ENCODE peak calls at places on chromosomes 12 and 14, in eight cellular contexts. R is AG09319, S is right atrium auricular region, Y is coronary artery, U is D721Med, D is fibroblast of lung, A is NB4, M is AG04449. L is an unnamed sample.

GRCh38 chr12:15001733-15002471 is 29.1 kb downstream of the PDE6H start:
- DNase-seq in A (no peak), Y (no peak), S (peak), D (peak), U (no peak), M (no peak), R (no peak), L (no peak)

GRCh38 chr14:94366146-94366887 is 22.1 kb downstream of the SERPINA1 start:
- DNase-seq in R (no peak), D (no peak), U (no peak), S (no peak), Y (peak), M (no peak), A (peak), L (no peak)

GRCh38 chr12:54239568-54239967 is 40.4 kb downstream of the CBX5 start:
- DNase-seq in D (no peak), S (no peak), M (no peak), R (no peak), A (no peak), U (peak), Y (no peak), L (no peak)

GRCh38 chr12:44703311-44703910 is 172.7 kb downstream of the NELL2 start:
- DNase-seq in Y (no peak), R (no peak), M (no peak), S (no peak), D (no peak), A (no peak), U (no peak), L (no peak)

GRCh38 chr14:69483765-69484443 is 624 bp upstream of the PLEKHD1 start:
- DNase-seq in Y (no peak), M (no peak), R (no peak), S (no peak), U (no peak), A (no peak), D (peak), L (peak)

GRCh38 chr14:102375126-102375525 is 12.4 kb downstream of the TECPR2 start:
- DNase-seq in U (no peak), Y (no peak), S (no peak), M (no peak), D (no peak), A (peak), R (no peak), L (no peak)

GRCh38 chr12:53102883-53103807 is at the start of gene SOAT2:
- DNase-seq in M (no peak), S (no peak), R (no peak), A (no peak), D (no peak), Y (no peak), U (peak), L (peak)

GRCh38 chr12:66942741-66943465 is 264.0 kb upstream of the GRIP1 start:
- DNase-seq in Y (no peak), D (no peak), M (no peak), A (no peak), S (no peak), U (no peak), R (no peak), L (no peak)

GRCh38 chr12:111597731-111598636 is 1.1 kb downstream of the ATXN2 start:
- DNase-seq in M (no peak), S (no peak), D (peak), R (no peak), Y (peak), A (peak), U (no peak), L (peak)

GRCh38 chr12:5524116-5524768 is 92.3 kb downstream of the NTF3 start:
- DNase-seq in A (no peak), R (no peak), D (no peak), S (peak), U (no peak), M (no peak), Y (no peak), L (no peak)

GRCh38 chr12:4353785-4354208 is 25.7 kb downstream of the FGF23 start:
- DNase-seq in R (no peak), A (peak), M (no peak), S (no peak), U (no peak), Y (no peak), D (peak), L (no peak)

GRCh38 chr12:125198647-125199046 is 133.4 kb downstream of the AACS start:
- DNase-seq in Y (no peak), D (no peak), A (no peak), U (no peak), S (no peak), M (no peak), R (no peak), L (no peak)

GRCh38 chr14:65462411-65462810 is 49.9 kb downstream of the FUT8 start:
- DNase-seq in R (no peak), U (no peak), D (peak), S (no peak), A (peak), M (peak), Y (no peak), L (peak)

GRCh38 chr14:81018714-81019512 is 63.5 kb downstream of the TSHR start:
- DNase-seq in R (no peak), D (no peak), Y (no peak), S (no peak), U (no peak), M (no peak), A (no peak), L (no peak)

GRCh38 chr12:81257952-81258551 is 180.2 kb downstream of the ACSS3 start:
- DNase-seq in R (peak), D (peak), U (no peak), A (peak), S (no peak), M (no peak), Y (no peak), L (no peak)

GRCh38 chr12:24760162-24760561 is 188.7 kb downstream of the BCAT1 start:
- DNase-seq in M (no peak), D (no peak), S (no peak), Y (no peak), A (no peak), R (no peak), U (no peak), L (no peak)

GRCh38 chr12:20264608-20265114 is 103.7 kb upstream of the PDE3A start:
- DNase-seq in A (no peak), R (no peak), Y (no peak), S (no peak), M (peak), D (no peak), U (no peak), L (no peak)

GRCh38 chr14:89283327-89284060 is 133.5 kb downstream of the FOXN3 start:
- DNase-seq in D (no peak), Y (peak), U (no peak), M (no peak), A (no peak), S (no peak), R (no peak), L (no peak)

GRCh38 chr12:132686831-132687210 is 321 bp downstream of the POLE start:
- DNase-seq in R (no peak), U (no peak), M (no peak), A (peak), D (no peak), S (no peak), Y (no peak), L (no peak)

GRCh38 chr12:118417942-118418341 is 41.6 kb downstream of the SUDS3 start:
- DNase-seq in S (no peak), R (no peak), A (no peak), M (no peak), U (no peak), Y (no peak), D (no peak), L (no peak)

GRCh38 chr12:112928978-112929377 is 9.3 kb upstream of the OAS3 start:
- DNase-seq in A (no peak), Y (no peak), D (no peak), M (no peak), S (no peak), R (no peak), U (no peak), L (no peak)

GRCh38 chr12:59698599-59698998 is 102.8 kb downstream of the SLC16A7 start:
- DNase-seq in R (peak), S (no peak), D (peak), A (peak), M (peak), U (no peak), Y (no peak), L (no peak)

GRCh38 chr14:37091651-37092050 is 80.8 kb downstream of the SLC25A21 start:
- DNase-seq in Y (no peak), U (no peak), M (no peak), A (no peak), S (no peak), D (no peak), R (no peak), L (no peak)

GRCh38 chr14:96839251-96839650 is 42.1 kb downstream of the VRK1 start:
- DNase-seq in U (no peak), A (no peak), S (no peak), M (no peak), D (no peak), Y (no peak), R (no peak), L (no peak)

DNA sequence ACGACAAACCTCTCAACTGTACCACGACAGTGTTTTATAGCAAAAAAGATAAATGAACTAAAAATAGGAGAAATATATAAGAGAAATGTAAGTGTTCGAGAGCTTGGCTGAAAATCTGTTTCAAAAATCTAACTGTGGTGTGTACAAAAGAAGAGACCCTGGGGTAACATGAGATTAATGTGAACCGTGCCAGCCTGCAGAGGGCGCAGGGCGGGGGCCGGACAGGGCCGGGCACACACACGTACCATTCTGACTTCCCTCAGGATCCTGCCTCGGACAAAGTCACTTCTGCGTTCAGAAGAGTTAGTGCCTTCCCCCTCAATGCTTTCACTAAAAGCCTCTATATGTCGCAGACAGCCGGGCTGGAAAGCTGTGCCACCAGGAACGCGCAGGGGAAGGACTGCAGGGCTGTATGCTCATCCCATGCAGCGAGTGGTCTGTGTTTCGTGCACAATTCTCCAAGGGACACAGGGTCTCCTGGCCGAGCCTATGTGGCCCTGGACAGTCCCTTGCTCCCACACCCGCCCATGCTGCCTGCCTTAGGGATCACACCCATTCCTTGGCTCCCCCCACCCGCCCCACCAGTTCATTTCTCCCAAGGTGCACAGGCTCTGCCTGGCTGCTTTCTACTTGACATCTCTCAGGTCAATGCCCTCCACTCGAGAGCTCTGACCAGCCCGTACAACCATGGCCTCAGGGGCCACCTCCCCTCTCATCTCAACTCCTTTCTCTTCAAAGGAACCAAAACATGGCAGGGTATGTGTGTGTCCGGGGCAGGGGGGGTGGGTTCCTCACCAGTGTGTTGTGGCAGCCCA is 8.5 kb downstream of the CDCA4 start:
- DNase-seq in A (no peak), U (no peak), S (no peak), R (no peak), M (no peak), D (no peak), Y (no peak), L (no peak)
- TF ChIP-seq CTCF in A (no peak), U (peak), S (peak), R (peak), M (peak), D (peak), Y (peak), L (peak)

GRCh38 chr14:103385153-103385993 is at the start of gene MARK3:
- DNase-seq in D (peak), S (peak), M (peak), R (peak), U (peak), Y (peak), A (peak), L (peak)
- TF ChIP-seq CTCF in D (no peak), S (peak), M (no peak), R (no peak), U (no peak), Y (no peak), A (peak), L (peak)

DNA sequence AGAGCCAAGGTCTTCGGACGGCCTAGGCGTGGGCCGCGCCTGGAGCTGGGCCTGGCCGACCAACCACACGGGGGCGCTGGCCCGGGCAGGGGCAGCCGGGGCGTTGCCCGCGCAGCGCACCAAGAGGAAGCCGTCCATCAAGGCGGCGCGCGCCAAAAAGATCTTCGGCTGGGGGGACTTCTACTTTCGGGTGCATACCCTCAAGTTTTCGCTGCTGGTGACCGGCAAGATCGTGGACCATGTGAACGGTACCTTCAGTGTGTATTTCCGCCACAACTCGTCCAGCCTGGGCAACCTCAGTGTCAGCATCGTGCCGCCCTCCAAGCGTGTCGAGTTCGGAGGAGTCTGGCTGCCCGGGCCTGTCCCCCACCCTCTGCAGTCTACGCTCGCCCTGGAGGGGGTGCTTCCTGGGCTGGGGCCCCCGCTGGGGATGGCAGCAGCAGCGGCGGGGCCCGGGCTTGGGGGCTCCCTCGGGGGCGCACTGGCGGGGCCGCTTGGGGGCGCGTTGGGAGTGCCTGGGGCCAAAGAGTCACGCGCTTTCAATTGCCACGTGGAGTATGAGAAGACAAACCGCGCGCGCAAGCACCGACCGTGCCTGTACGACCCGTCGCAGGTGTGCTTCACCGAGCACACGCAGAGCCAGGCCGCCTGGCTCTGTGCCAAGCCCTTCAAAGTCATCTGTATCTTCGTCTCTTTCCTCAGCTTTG is 4.4 kb upstream of the SHMT2 start:
- DNase-seq in S (no peak), Y (no peak), A (peak), D (peak), U (no peak), M (no peak), R (no peak), L (no peak)
- TF ChIP-seq CTCF in S (peak), Y (no peak), A (peak), D (peak), U (no peak), M (peak), R (peak), L (peak)

GRCh38 chr12:46383654-46384450 is 11.3 kb upstream of the SLC38A2 start:
- DNase-seq in D (peak), S (peak), M (no peak), A (peak), R (peak), Y (peak), U (no peak), L (no peak)
- TF ChIP-seq CTCF in D (peak), S (peak), M (no peak), A (no peak), R (peak), Y (no peak), U (no peak), L (no peak)

DNA sequence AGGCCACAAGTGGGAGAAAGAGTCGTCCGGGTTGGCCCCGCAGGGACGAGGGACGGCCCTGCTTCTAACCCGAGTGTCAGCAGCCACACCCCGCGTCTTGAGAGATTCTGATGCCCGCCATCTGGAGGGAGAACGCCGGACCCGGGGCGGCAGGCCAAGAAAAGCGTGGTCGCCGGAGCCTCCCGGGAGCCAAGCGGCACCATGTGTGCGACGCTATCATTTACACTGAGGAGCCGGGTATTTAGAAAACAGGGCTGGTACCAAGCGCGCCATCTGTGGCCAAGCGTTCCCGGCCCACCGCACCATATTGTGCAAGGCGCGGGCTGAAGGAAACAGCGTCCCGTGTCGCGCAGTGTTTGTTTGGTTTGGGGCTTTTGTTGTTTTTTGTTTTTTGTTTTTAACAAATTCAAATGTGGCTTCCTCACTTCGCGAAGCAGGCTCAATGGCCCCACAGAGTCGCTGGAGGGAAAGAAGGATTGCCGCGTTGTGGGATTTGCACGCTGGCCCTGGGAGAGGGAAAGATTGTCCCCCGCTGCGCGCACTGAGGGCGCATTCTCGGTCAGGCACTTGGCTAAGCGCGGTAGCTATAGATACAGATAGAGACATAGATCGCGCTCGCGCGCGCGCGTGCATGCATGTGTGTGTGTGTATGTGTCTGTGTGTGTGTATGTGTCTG is 153.8 kb downstream of the BCL11B start:
- DNase-seq in S (peak), M (no peak), A (peak), R (no peak), D (no peak), U (no peak), Y (no peak), L (no peak)
- TF ChIP-seq CTCF in S (no peak), M (no peak), A (peak), R (no peak), D (no peak), U (peak), Y (no peak), L (no peak)

DNA sequence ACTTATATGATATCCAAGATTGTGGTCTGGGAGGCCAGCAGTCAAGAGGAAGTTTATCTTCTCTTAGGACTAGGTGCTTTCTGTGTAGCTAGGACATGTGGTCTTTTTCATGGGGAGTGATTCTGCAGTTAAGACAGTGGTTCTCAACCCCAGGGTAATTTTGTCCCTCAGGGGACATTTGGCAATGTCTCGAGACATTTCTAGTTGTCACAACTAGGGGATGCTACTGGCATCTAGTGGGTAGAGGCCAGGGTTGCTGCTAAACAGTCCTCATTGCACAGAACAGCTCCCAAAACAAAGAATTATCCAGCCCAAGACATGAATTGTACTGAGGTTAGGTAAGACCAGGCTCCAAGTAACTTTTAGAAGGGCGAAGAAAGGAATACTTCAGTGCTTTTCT is 20.0 kb downstream of the AMDHD1 start:
- DNase-seq in R (no peak), D (no peak), U (no peak), S (no peak), Y (no peak), M (no peak), A (peak), L (no peak)
- TF ChIP-seq CTCF in R (no peak), D (no peak), U (no peak), S (no peak), Y (no peak), M (no peak), A (peak), L (peak)

DNA sequence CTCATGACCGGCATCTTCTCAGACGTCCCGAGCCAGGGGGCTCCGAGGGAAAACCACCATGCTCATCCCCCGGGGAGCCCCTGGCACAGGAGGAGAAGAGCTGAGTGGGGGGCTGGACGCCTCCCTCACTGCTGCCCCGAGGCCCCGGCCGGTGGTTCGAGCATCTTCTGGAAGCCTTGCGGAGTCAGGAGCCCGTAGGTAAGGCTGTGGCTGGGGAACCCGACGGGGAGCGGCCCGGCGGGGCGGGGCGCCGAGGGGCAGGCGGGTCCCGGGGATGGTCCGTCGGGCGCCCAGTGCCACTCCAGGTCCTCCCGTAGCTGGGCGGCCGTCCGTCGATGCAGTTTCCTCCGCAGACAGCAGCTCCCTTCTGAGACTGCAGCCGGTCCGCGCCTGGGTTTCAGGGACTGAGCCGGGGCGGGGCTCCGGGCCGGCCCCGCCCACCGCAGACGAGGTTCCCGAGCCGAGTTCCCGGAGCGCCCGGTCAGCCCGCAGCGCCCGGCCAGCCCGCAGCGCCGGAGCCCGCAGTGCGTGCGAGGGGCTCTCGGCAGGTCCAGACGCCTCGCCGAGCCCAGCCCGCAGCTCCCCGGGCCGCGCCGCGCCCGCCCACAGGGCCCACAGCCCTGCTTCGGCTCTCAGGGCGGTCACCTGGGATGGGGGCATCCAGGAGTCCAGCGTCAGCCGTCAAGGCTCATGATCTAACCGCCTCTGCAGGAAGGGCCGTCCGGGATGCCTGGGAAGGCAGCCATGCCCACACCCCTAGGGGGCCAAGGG is at the start of gene PGF:
- DNase-seq in U (no peak), M (no peak), Y (no peak), S (no peak), R (no peak), A (peak), D (no peak), L (peak)
- TF ChIP-seq CTCF in U (no peak), M (no peak), Y (no peak), S (no peak), R (no peak), A (no peak), D (no peak), L (no peak)

GRCh38 chr14:35444104-35444503 is 39.6 kb upstream of the NFKBIA start:
- DNase-seq in Y (no peak), U (no peak), R (no peak), A (no peak), S (no peak), M (no peak), D (no peak), L (no peak)

GRCh38 chr14:35441160-35441559 is 36.6 kb upstream of the NFKBIA start:
- DNase-seq in M (no peak), A (no peak), Y (no peak), U (no peak), D (no peak), R (no peak), S (no peak), L (no peak)

GRCh38 chr14:35435177-35435576 is 30.6 kb upstream of the NFKBIA start:
- DNase-seq in S (no peak), M (no peak), Y (no peak), R (no peak), U (no peak), D (no peak), A (no peak), L (no peak)

GRCh38 chr14:35438910-35439713 is 34.6 kb upstream of the NFKBIA start:
- DNase-seq in A (peak), S (no peak), R (no peak), D (no peak), Y (no peak), U (no peak), M (no peak), L (peak)
- TF ChIP-seq CTCF in A (peak), S (peak), R (peak), D (peak), Y (no peak), U (peak), M (peak), L (peak)

L was measured in GM13977.